ENCODE peak calls at places on chromosomes 12 and 14, in ten cellular contexts. One of them, this sample, is unnamed.
A peak's percentile ranks its signal among the peaks of the same experiment; 100 is the strongest.

GRCh38 chr12:95116773-95117172 is 43.4 kb upstream of the NR2C1 start:
- DNase-seq in stromal cell of bone marrow: no peak
- DNase-seq in stimulated activated CD8-positive, alpha-beta memory T cell treated with anti-CD3 and anti-CD28 coated beads, Interleukin-2, amount 100 ng/mL, for 1 hour: no peak
- DNase-seq in A549: peak; percentile 61
- DNase-seq in GM13976: peak; percentile 18
- DNase-seq in BJ: no peak
- DNase-seq in stimulated activated naive CD4-positive, alpha-beta T cell treated with Interleukin-2 at 50 U/mL for 16 hours: no peak
- DNase-seq in activated CD4-positive, alpha-beta memory T cell treated with anti-CD3 and anti-CD28 coated beads for 36 hours: peak; percentile 14
- DNase-seq in foreskin fibroblast: peak; percentile 16
- DNase-seq in Calu3: peak; percentile 76
- DNase-seq in this sample: no peak

GRCh38 chr12:115261691-115262398 is 577.9 kb upstream of the TBX3 start:
- DNase-seq in stromal cell of bone marrow: no peak
- DNase-seq in stimulated activated CD8-positive, alpha-beta memory T cell treated with anti-CD3 and anti-CD28 coated beads, Interleukin-2, amount 100 ng/mL, for 1 hour: no peak
- DNase-seq in A549: peak; percentile 50
- DNase-seq in GM13976: no peak
- DNase-seq in BJ: no peak
- DNase-seq in stimulated activated naive CD4-positive, alpha-beta T cell treated with Interleukin-2 at 50 U/mL for 16 hours: no peak
- DNase-seq in activated CD4-positive, alpha-beta memory T cell treated with anti-CD3 and anti-CD28 coated beads for 36 hours: no peak
- DNase-seq in foreskin fibroblast: peak; percentile 58
- DNase-seq in Calu3: no peak
- DNase-seq in this sample: no peak

GRCh38 chr12:120846721-120847120 is 57.4 kb downstream of the SPPL3 start:
- DNase-seq in stromal cell of bone marrow: no peak
- DNase-seq in stimulated activated CD8-positive, alpha-beta memory T cell treated with anti-CD3 and anti-CD28 coated beads, Interleukin-2, amount 100 ng/mL, for 1 hour: no peak
- DNase-seq in A549: no peak
- DNase-seq in GM13976: no peak
- DNase-seq in BJ: no peak
- DNase-seq in stimulated activated naive CD4-positive, alpha-beta T cell treated with Interleukin-2 at 50 U/mL for 16 hours: no peak
- DNase-seq in activated CD4-positive, alpha-beta memory T cell treated with anti-CD3 and anti-CD28 coated beads for 36 hours: no peak
- DNase-seq in foreskin fibroblast: no peak
- DNase-seq in Calu3: no peak
- DNase-seq in this sample: no peak

GRCh38 chr14:55599250-55599879 is 19.4 kb downstream of the KTN1 start:
- DNase-seq in stromal cell of bone marrow: no peak
- DNase-seq in stimulated activated CD8-positive, alpha-beta memory T cell treated with anti-CD3 and anti-CD28 coated beads, Interleukin-2, amount 100 ng/mL, for 1 hour: no peak
- DNase-seq in A549: peak; percentile 90
- DNase-seq in GM13976: no peak
- DNase-seq in BJ: no peak
- DNase-seq in stimulated activated naive CD4-positive, alpha-beta T cell treated with Interleukin-2 at 50 U/mL for 16 hours: no peak
- DNase-seq in activated CD4-positive, alpha-beta memory T cell treated with anti-CD3 and anti-CD28 coated beads for 36 hours: no peak
- DNase-seq in foreskin fibroblast: no peak
- DNase-seq in Calu3: peak; percentile 82
- DNase-seq in this sample: no peak

GRCh38 chr14:55249423-55249822 is 21.8 kb upstream of the FBXO34 start:
- DNase-seq in stromal cell of bone marrow: peak; percentile 41
- DNase-seq in stimulated activated CD8-positive, alpha-beta memory T cell treated with anti-CD3 and anti-CD28 coated beads, Interleukin-2, amount 100 ng/mL, for 1 hour: no peak
- DNase-seq in A549: no peak
- DNase-seq in GM13976: no peak
- DNase-seq in BJ: no peak
- DNase-seq in stimulated activated naive CD4-positive, alpha-beta T cell treated with Interleukin-2 at 50 U/mL for 16 hours: no peak
- DNase-seq in activated CD4-positive, alpha-beta memory T cell treated with anti-CD3 and anti-CD28 coated beads for 36 hours: no peak
- DNase-seq in foreskin fibroblast: peak; percentile 78
- DNase-seq in Calu3: no peak
- DNase-seq in this sample: no peak

GRCh38 chr14:101761032-101761880 is at the start of gene PPP2R5C:
- DNase-seq in stromal cell of bone marrow: peak; percentile 67
- DNase-seq in stimulated activated CD8-positive, alpha-beta memory T cell treated with anti-CD3 and anti-CD28 coated beads, Interleukin-2, amount 100 ng/mL, for 1 hour: peak; percentile 82
- DNase-seq in A549: peak; percentile 91
- DNase-seq in GM13976: peak; percentile 95
- DNase-seq in BJ: peak; percentile 17
- DNase-seq in stimulated activated naive CD4-positive, alpha-beta T cell treated with Interleukin-2 at 50 U/mL for 16 hours: peak; percentile 88
- DNase-seq in activated CD4-positive, alpha-beta memory T cell treated with anti-CD3 and anti-CD28 coated beads for 36 hours: peak; percentile 91
- DNase-seq in foreskin fibroblast: peak; percentile 94
- DNase-seq in Calu3: peak; percentile 88
- DNase-seq in this sample: peak; percentile 98

GRCh38 chr12:40727774-40728483 is 35.7 kb downstream of the CNTN1 start:
- DNase-seq in stromal cell of bone marrow: no peak
- DNase-seq in stimulated activated CD8-positive, alpha-beta memory T cell treated with anti-CD3 and anti-CD28 coated beads, Interleukin-2, amount 100 ng/mL, for 1 hour: no peak
- DNase-seq in A549: peak; percentile 90
- DNase-seq in GM13976: no peak
- DNase-seq in BJ: no peak
- DNase-seq in stimulated activated naive CD4-positive, alpha-beta T cell treated with Interleukin-2 at 50 U/mL for 16 hours: no peak
- DNase-seq in activated CD4-positive, alpha-beta memory T cell treated with anti-CD3 and anti-CD28 coated beads for 36 hours: no peak
- DNase-seq in foreskin fibroblast: no peak
- DNase-seq in Calu3: no peak
- DNase-seq in this sample: no peak

GRCh38 chr14:24243336-24243836 is 963 bp upstream of the TINF2 start:
- DNase-seq in stromal cell of bone marrow: no peak
- DNase-seq in stimulated activated CD8-positive, alpha-beta memory T cell treated with anti-CD3 and anti-CD28 coated beads, Interleukin-2, amount 100 ng/mL, for 1 hour: no peak
- DNase-seq in A549: no peak
- DNase-seq in GM13976: no peak
- DNase-seq in BJ: no peak
- DNase-seq in stimulated activated naive CD4-positive, alpha-beta T cell treated with Interleukin-2 at 50 U/mL for 16 hours: no peak
- DNase-seq in activated CD4-positive, alpha-beta memory T cell treated with anti-CD3 and anti-CD28 coated beads for 36 hours: no peak
- DNase-seq in foreskin fibroblast: no peak
- DNase-seq in Calu3: peak; percentile 65
- DNase-seq in this sample: no peak

GRCh38 chr12:52206309-52207040 is 14.7 kb upstream of the KRT80 start:
- DNase-seq in stromal cell of bone marrow: no peak
- DNase-seq in stimulated activated CD8-positive, alpha-beta memory T cell treated with anti-CD3 and anti-CD28 coated beads, Interleukin-2, amount 100 ng/mL, for 1 hour: no peak
- DNase-seq in A549: no peak
- DNase-seq in GM13976: no peak
- DNase-seq in BJ: no peak
- DNase-seq in stimulated activated naive CD4-positive, alpha-beta T cell treated with Interleukin-2 at 50 U/mL for 16 hours: no peak
- DNase-seq in activated CD4-positive, alpha-beta memory T cell treated with anti-CD3 and anti-CD28 coated beads for 36 hours: no peak
- DNase-seq in foreskin fibroblast: no peak
- DNase-seq in Calu3: no peak
- DNase-seq in this sample: peak; percentile 5